ENCODE peak calls at places on chromosomes 11 and 22, in seven cellular contexts. U is lung; S is LNCaP clone FGC; W is stimulated activated CD4-positive, alpha-beta T cell treated with anti-CD3 and anti-CD28 coated beads, TNF-alpha, amount 100 ng/mL, for 24 hours; R is central memory CD4-positive, alpha-beta T cell; D is GM13976; K is nephron progenitor cell. N is an unnamed sample.

GRCh38 chr11:122229078-122229477 is 113.1 kb upstream of the BLID start:
- DNase-seq in U (no peak), S (no peak), W (no peak), R (no peak), D (no peak), K (no peak), N (no peak)

GRCh38 chr22:37195921-37196320 is 7.9 kb upstream of the C1QTNF6 start:
- DNase-seq in U (no peak), S (no peak), W (no peak), R (no peak), D (no peak), K (no peak), N (no peak)

GRCh38 chr11:63839508-63840355 is 822 bp downstream of the MARK2 start:
- DNase-seq in U (peak; percentile 44), S (no peak), W (no peak), R (peak; percentile 23), D (peak; percentile 23), K (no peak), N (peak; percentile 35)

GRCh38 chr11:112477152-112477928 is 216.7 kb upstream of the PLET1 start:
- DNase-seq in U (no peak), S (no peak), W (no peak), R (no peak), D (no peak), K (no peak), N (no peak)

GRCh38 chr22:49600891-49601431 is 226.7 kb downstream of the BRD1 start:
- DNase-seq in U (no peak), S (no peak), W (no peak), R (no peak), D (no peak), K (no peak), N (no peak)

GRCh38 chr11:28298209-28298608 is 190.0 kb downstream of the METTL15 start:
- DNase-seq in U (no peak), S (no peak), W (no peak), R (no peak), D (no peak), K (no peak), N (no peak)

GRCh38 chr22:19957445-19957844 is 15.8 kb upstream of the TXNRD2 start:
- DNase-seq in U (no peak), S (no peak), W (no peak), R (no peak), D (peak; percentile 13), K (no peak), N (no peak)

GRCh38 chr11:33478111-33478573 is 221.0 kb downstream of the HIPK3 start:
- DNase-seq in U (no peak), S (no peak), W (no peak), R (no peak), D (no peak), K (no peak), N (peak; percentile 41)

N was measured in SK-N-DZ.